ENCODE peak calls at places on chromosomes 4 and X, in seven cellular contexts. X is cardiac muscle cell, I is GM12878, N is epithelial cell of esophagus, P is ovary, T is kidney epithelial cell, A is astrocyte of the cerebellum. J is an unnamed sample.

GRCh38 chr4:70291341-70291740 is 43.4 kb upstream of the CABS1 start:
- DNase-seq in X (no peak), I (no peak), N (no peak), P (no peak), T (no peak), A (no peak), J (no peak)

GRCh38 chr4:53645108-53645507 is 53.8 kb upstream of the LNX1 start:
- DNase-seq in X (no peak), I (no peak), N (no peak), P (no peak), T (no peak), A (no peak), J (no peak)

GRCh38 chr4:76377922-76378321 is 43.0 kb downstream of the CCDC158 start:
- DNase-seq in X (peak), I (no peak), N (peak), P (no peak), T (peak), A (peak), J (peak)

GRCh38 chr4:106315476-106315967 is 487 bp downstream of the TBCK start:
- DNase-seq in X (no peak), I (no peak), N (peak), P (no peak), T (no peak), A (no peak), J (peak)

GRCh38 chrX:120647127-120647526 is 17.3 kb upstream of the C1GALT1C1 start:
- DNase-seq in X (no peak), I (no peak), N (no peak), P (no peak), T (no peak), A (no peak), J (no peak)

GRCh38 chr4:184096561-184097239 is 121.0 kb downstream of the ENPP6 start:
- DNase-seq in X (peak), I (no peak), N (no peak), P (peak), T (no peak), A (peak), J (no peak)

GRCh38 chrX:1596676-1597344 is 5.4 kb downstream of the AKAP17A start:
- DNase-seq in X (no peak), I (no peak), N (no peak), P (no peak), T (no peak), A (no peak), J (no peak)

GRCh38 chr4:182604161-182604591 is 313.0 kb downstream of the DCTD start:
- DNase-seq in X (peak), I (no peak), N (peak), P (no peak), T (no peak), A (peak), J (peak)

GRCh38 chr4:122293374-122294365 is 85.1 kb upstream of the ADAD1 start:
- DNase-seq in X (no peak), I (no peak), N (no peak), P (no peak), T (no peak), A (peak), J (no peak)

GRCh38 chr4:137129471-137130244 is 402.6 kb downstream of the PCDH18 start:
- DNase-seq in X (peak), I (no peak), N (no peak), P (no peak), T (no peak), A (no peak), J (no peak)

GRCh38 chr4:133559987-133560386 is 410.9 kb downstream of the PCDH10 start:
- DNase-seq in X (no peak), I (no peak), N (no peak), P (no peak), T (no peak), A (no peak), J (no peak)
- H3K4me3 ChIP-seq in X (no peak), I (no peak), N (no peak), P (no peak), T (no peak), A (no peak), J (no peak)

GRCh38 chr4:6044805-6045204 is 26.6 kb upstream of the C4orf50 start:
- DNase-seq in X (no peak), I (no peak), N (no peak), P (no peak), T (no peak), A (no peak), J (no peak)
- TF ChIP-seq CTCF in X (no peak), I (no peak), N (no peak), P (no peak), T (no peak), A (no peak), J (no peak)

DNA sequence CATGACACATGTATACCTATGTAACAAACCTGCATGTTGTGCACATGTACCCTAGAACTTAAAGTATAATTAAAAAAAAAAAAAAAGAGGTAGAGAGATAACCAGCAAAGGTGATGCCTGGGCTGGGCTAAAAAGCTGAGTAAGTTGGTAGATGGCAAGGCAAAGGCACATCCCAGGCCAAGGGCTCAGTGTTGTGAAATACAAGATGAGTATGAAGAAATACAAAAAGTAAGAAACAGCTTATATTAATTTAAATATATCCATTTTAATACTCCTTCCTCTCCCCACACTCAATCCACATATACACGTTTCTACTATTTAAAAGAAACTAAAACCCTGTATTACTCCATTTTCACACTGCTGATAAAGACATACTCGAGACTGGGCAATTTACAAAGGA is 25.7 kb downstream of the TEC start:
- DNase-seq in X (no peak), I (no peak), N (peak), P (no peak), T (no peak), A (no peak), J (no peak)
- H3K4me3 ChIP-seq in X (no peak), I (no peak), N (no peak), P (no peak), T (no peak), A (no peak), J (no peak)

DNA sequence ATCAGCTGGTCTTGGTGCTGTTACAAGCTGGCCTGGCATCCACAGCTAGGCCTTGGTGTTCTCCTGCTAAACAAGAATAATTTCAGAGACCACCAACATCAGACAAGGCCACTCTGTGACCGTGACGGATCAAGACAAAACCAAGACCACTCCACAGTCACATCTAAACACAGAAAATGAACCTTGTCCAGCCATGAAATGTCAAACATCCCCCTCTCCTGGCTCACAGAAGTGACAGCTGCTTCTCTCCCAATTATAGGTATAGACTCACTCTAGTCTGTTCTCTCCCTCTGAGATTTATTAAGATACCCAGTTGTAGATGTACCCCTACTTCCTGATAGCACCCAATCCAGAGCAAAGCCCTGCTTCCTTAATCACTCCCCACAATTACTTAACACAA is 40.4 kb downstream of the EFHC2 start:
- DNase-seq in X (no peak), I (no peak), N (no peak), P (no peak), T (no peak), A (no peak), J (no peak)
- TF ChIP-seq CTCF in X (no peak), I (no peak), N (no peak), P (no peak), T (no peak), A (no peak), J (no peak)

GRCh38 chr4:168856312-168856711 is 153.7 kb downstream of the CBR4 start:
- DNase-seq in X (peak), I (no peak), N (no peak), P (no peak), T (peak), A (peak), J (no peak)

GRCh38 chr4:168857546-168858314 is 152.3 kb downstream of the CBR4 start:
- DNase-seq in X (peak), I (no peak), N (no peak), P (no peak), T (no peak), A (peak), J (no peak)

GRCh38 chr4:168857009-168857408 is 153.0 kb downstream of the CBR4 start:
- DNase-seq in X (no peak), I (no peak), N (no peak), P (no peak), T (no peak), A (no peak), J (no peak)

GRCh38 chr4:168859100-168859499 is 151.0 kb downstream of the CBR4 start:
- DNase-seq in X (no peak), I (no peak), N (no peak), P (no peak), T (no peak), A (no peak), J (no peak)

GRCh38 chr4:168859888-168860694 is 150.0 kb downstream of the CBR4 start:
- DNase-seq in X (no peak), I (peak), N (no peak), P (no peak), T (peak), A (no peak), J (no peak)
- H3K4me3 ChIP-seq in X (no peak), I (no peak), N (no peak), P (no peak), T (no peak), A (no peak), J (no peak)

DNA sequence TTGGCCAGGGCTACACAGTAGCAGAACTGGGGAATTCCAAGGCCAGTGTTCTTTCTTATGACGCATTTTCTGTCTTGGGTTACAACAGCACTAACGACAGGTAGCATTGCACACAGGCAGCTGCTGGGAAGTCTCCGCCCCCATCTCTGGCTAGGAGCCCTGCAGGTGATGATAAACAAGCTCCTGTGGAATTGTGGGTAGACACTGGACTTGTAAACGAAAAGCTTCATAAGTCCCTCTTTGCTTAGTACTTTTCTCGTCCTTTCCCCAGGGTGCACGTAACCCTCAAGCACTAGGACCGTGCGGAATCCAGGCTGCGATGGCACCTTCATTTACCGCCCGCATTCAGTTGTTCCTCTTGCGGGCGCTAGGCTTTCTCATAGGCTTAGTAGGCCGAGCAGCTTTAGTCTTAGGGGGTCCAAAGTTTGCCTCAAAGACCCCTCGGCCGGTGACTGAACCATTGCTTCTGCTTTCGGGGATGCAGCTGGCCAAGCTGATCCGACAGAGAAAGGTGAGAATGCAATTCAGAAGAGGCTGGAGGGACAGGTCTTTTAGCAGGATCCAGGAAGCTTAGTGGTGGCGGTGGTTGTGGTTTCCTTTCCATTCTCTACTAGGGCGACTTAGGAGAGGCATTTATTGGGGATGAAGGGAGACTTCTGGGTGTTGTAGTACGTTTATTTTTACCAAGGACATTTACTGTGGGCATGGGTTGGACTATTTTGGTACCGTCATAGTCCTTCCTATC is at the start of gene FAAH2:
- DNase-seq in X (no peak), I (peak), N (peak), P (no peak), T (peak), A (no peak), J (peak)
- TF ChIP-seq CTCF in X (no peak), I (no peak), N (peak), P (no peak), T (peak), A (no peak), J (peak)

J was measured in bronchial epithelial cell.